ENCODE peak calls at places on chromosomes 4 and X, in eight cellular contexts. J is fibroblast of mammary gland; C is activated CD8-positive, alpha-beta memory T cell treated with anti-CD3 and anti-CD28 coated beads for 24 hours; K is T-helper 2 cell; L is Kasumi-1; M is astrocyte; N is cardiac fibroblast; Y is EH. V is an unnamed sample.

GRCh38 chrX:152822383-152823086 is 8.0 kb downstream of the CETN2 start:
- DNase-seq in J (peak), C (no peak), K (no peak), L (no peak), M (no peak), N (no peak), Y (peak), V (no peak)

GRCh38 chr4:76955187-76955586 is 5.6 kb downstream of the SEPTIN11 start:
- DNase-seq in J (peak), C (no peak), K (no peak), L (no peak), M (peak), N (peak), Y (peak), V (no peak)

GRCh38 chrX:154730271-154730883 is 20.5 kb downstream of the GAB3 start:
- DNase-seq in J (peak), C (no peak), K (no peak), L (no peak), M (peak), N (peak), Y (peak), V (no peak)

GRCh38 chrX:20374866-20375530 is 108.3 kb upstream of the RPS6KA3 start:
- DNase-seq in J (peak), C (no peak), K (no peak), L (peak), M (no peak), N (peak), Y (no peak), V (no peak)

GRCh38 chr4:24471623-24472510 is 112.5 kb downstream of the DHX15 start:
- DNase-seq in J (no peak), C (peak), K (peak), L (no peak), M (peak), N (peak), Y (no peak), V (no peak)

GRCh38 chrX:136034622-136035021 is 49.4 kb downstream of the SLC9A6 start:
- DNase-seq in J (no peak), C (no peak), K (no peak), L (no peak), M (no peak), N (peak), Y (peak), V (no peak)

GRCh38 chr4:36165256-36166005 is 78.9 kb downstream of the ARAP2 start:
- DNase-seq in J (peak), C (no peak), K (no peak), L (no peak), M (peak), N (peak), Y (no peak), V (no peak)

GRCh38 chr4:87018751-87019150 is 83.9 kb downstream of the AFF1 start:
- DNase-seq in J (no peak), C (no peak), K (no peak), L (no peak), M (no peak), N (no peak), Y (no peak), V (no peak)

GRCh38 chr4:11720292-11720691 is 291.6 kb upstream of the HS3ST1 start:
- DNase-seq in J (peak), C (no peak), K (peak), L (peak), M (no peak), N (peak), Y (peak), V (no peak)

GRCh38 chr4:109803924-109804571 is 2.2 kb upstream of the CFI start:
- DNase-seq in J (peak), C (no peak), K (peak), L (peak), M (peak), N (peak), Y (peak), V (no peak)

GRCh38 chr4:6239486-6239885 is 30.2 kb upstream of the WFS1 start:
- DNase-seq in J (no peak), C (no peak), K (no peak), L (no peak), M (no peak), N (no peak), Y (no peak), V (no peak)

GRCh38 chr4:7429601-7430078 is 5.1 kb downstream of the PSAPL1 start:
- DNase-seq in J (no peak), C (no peak), K (no peak), L (no peak), M (no peak), N (no peak), Y (no peak), V (no peak)

GRCh38 chr4:1255151-1255550 is 6.2 kb upstream of the CTBP1 start:
- DNase-seq in J (peak), C (peak), K (no peak), L (no peak), M (no peak), N (no peak), Y (peak), V (no peak)

GRCh38 chrX:150570512-150570911 is 2.1 kb downstream of the MTM1 start:
- DNase-seq in J (no peak), C (no peak), K (peak), L (peak), M (no peak), N (no peak), Y (no peak), V (no peak)

GRCh38 chrX:63506320-63506719 is 155.2 kb upstream of the SPIN4 start:
- DNase-seq in J (peak), C (no peak), K (peak), L (peak), M (peak), N (peak), Y (peak), V (no peak)

GRCh38 chr4:73662709-73663546 is 42.7 kb upstream of the RASSF6 start:
- DNase-seq in J (peak), C (no peak), K (peak), L (peak), M (peak), N (peak), Y (peak), V (no peak)

GRCh38 chrX:38882894-38883620 is 81.8 kb downstream of the MID1IP1 start:
- DNase-seq in J (peak), C (no peak), K (no peak), L (no peak), M (peak), N (peak), Y (peak), V (no peak)

GRCh38 chr4:105715692-105716278 is 7.2 kb downstream of the GSTCD start:
- DNase-seq in J (peak), C (no peak), K (no peak), L (peak), M (peak), N (peak), Y (peak), V (no peak)

GRCh38 chrX:39903343-39903742 is 194.4 kb downstream of the BCOR start:
- DNase-seq in J (peak), C (no peak), K (peak), L (no peak), M (peak), N (peak), Y (peak), V (no peak)

GRCh38 chr4:7160439-7160838 is 31.9 kb upstream of the SORCS2 start:
- DNase-seq in J (no peak), C (no peak), K (no peak), L (no peak), M (no peak), N (no peak), Y (no peak), V (no peak)

GRCh38 chr4:71501992-71502391 is 163.2 kb downstream of the SLC4A4 start:
- DNase-seq in J (no peak), C (no peak), K (no peak), L (no peak), M (no peak), N (no peak), Y (no peak), V (no peak)

GRCh38 chr4:7759221-7759620 is 180.4 kb downstream of the AFAP1 start:
- DNase-seq in J (no peak), C (peak), K (peak), L (peak), M (no peak), N (no peak), Y (no peak), V (peak)

GRCh38 chr4:90537491-90537890 is 410.3 kb downstream of the CCSER1 start:
- DNase-seq in J (no peak), C (no peak), K (no peak), L (no peak), M (peak), N (no peak), Y (no peak), V (no peak)

GRCh38 chr4:13892739-13893105 is 265.2 kb upstream of the BOD1L1 start:
- DNase-seq in J (no peak), C (no peak), K (no peak), L (no peak), M (peak), N (peak), Y (peak), V (no peak)

GRCh38 chr4:138233313-138233712 is 8.8 kb downstream of the SLC7A11 start:
- DNase-seq in J (no peak), C (no peak), K (no peak), L (no peak), M (no peak), N (no peak), Y (no peak), V (no peak)

GRCh38 chr4:40276541-40276940 is 58.6 kb upstream of the CHRNA9 start:
- DNase-seq in J (no peak), C (no peak), K (no peak), L (no peak), M (no peak), N (no peak), Y (no peak), V (no peak)

GRCh38 chrX:97683256-97683655 is 799.5 kb downstream of the RPA4 start:
- DNase-seq in J (no peak), C (no peak), K (no peak), L (no peak), M (no peak), N (no peak), Y (no peak), V (no peak)

GRCh38 chr4:18980516-18981233 is 959.1 kb upstream of the LCORL start:
- DNase-seq in J (no peak), C (no peak), K (no peak), L (no peak), M (no peak), N (no peak), Y (no peak), V (no peak)

GRCh38 chrX:40552768-40553167 is 28.0 kb upstream of the ATP6AP2 start:
- DNase-seq in J (peak), C (no peak), K (peak), L (no peak), M (no peak), N (no peak), Y (peak), V (no peak)

GRCh38 chr4:162061214-162061613 is 102.6 kb downstream of the FSTL5 start:
- DNase-seq in J (no peak), C (no peak), K (no peak), L (no peak), M (peak), N (no peak), Y (no peak), V (no peak)

GRCh38 chr4:125734504-125734903 is 419.7 kb downstream of the FAT4 start:
- DNase-seq in J (no peak), C (no peak), K (no peak), L (no peak), M (no peak), N (no peak), Y (no peak), V (no peak)

GRCh38 chr4:112978691-112979472 is 70.6 kb upstream of the ANK2 start:
- DNase-seq in J (peak), C (no peak), K (no peak), L (no peak), M (peak), N (no peak), Y (peak), V (no peak)

GRCh38 chrX:39730671-39731389 is 366.9 kb downstream of the BCOR start:
- DNase-seq in J (peak), C (peak), K (peak), L (peak), M (peak), N (peak), Y (peak), V (peak)

GRCh38 chrX:107825698-107826285 is at the start of gene MID2:
- DNase-seq in J (peak), C (peak), K (peak), L (no peak), M (peak), N (peak), Y (peak), V (peak)

GRCh38 chr4:6730603-6731300 is 14.8 kb downstream of the BLOC1S4 start:
- DNase-seq in J (no peak), C (no peak), K (no peak), L (no peak), M (no peak), N (no peak), Y (no peak), V (no peak)

GRCh38 chr4:184165291-184165690 is 52.4 kb downstream of the ENPP6 start:
- DNase-seq in J (no peak), C (no peak), K (no peak), L (no peak), M (peak), N (no peak), Y (peak), V (no peak)

GRCh38 chrX:24607616-24608015 is 39.5 kb downstream of the PCYT1B start:
- DNase-seq in J (peak), C (no peak), K (no peak), L (no peak), M (no peak), N (peak), Y (no peak), V (no peak)